ENCODE peak calls at places on chromosomes 2 and 18, in ten cellular contexts. T is fibroblast of villous mesenchyme, K is IMR-90, O is fibroblast of mammary gland, J is cardiac fibroblast, P is AG09309, E is fibroblast of the aortic adventitia, M is heart left ventricle, U is spleen, Z is colonic mucosa. X is an unnamed sample.

GRCh38 chr2:71995067-71995665 is 152.5 kb downstream of the CYP26B1 start:
- DNase-seq in O (peak; percentile 63), M (no peak), U (no peak), K (peak; percentile 5), P (no peak), J (peak; percentile 65), T (peak; percentile 35), E (peak; percentile 62), Z (no peak), X (peak; percentile 52)

GRCh38 chr2:181790716-181791649 is 100.5 kb upstream of the ITPRID2 start:
- DNase-seq in K (peak; percentile 99), U (no peak), Z (peak; percentile 42), E (peak; percentile 95), J (peak; percentile 99), O (peak; percentile 99), T (peak; percentile 90), M (no peak), P (peak; percentile 79), X (peak; percentile 97)

GRCh38 chr18:62812891-62813290 is 97.5 kb downstream of the PHLPP1 start:
- DNase-seq in M (no peak), J (no peak), P (no peak), Z (no peak), T (no peak), E (no peak), U (no peak), K (no peak), O (no peak), X (no peak)

GRCh38 chr2:122999823-123000222 is 1025.3 kb upstream of the CNTNAP5 start:
- DNase-seq in P (no peak), Z (no peak), O (no peak), T (no peak), E (no peak), U (no peak), M (no peak), K (no peak), J (no peak), X (no peak)

GRCh38 chr2:216911008-216911407 is 51.1 kb upstream of the TNP1 start:
- DNase-seq in Z (no peak), E (no peak), U (no peak), P (no peak), J (no peak), M (no peak), K (no peak), T (no peak), O (no peak), X (no peak)

GRCh38 chr18:58135170-58135569 is 91.1 kb downstream of the NEDD4L start:
- DNase-seq in T (peak; percentile 96), O (peak; percentile 87), U (no peak), K (peak; percentile 95), Z (no peak), E (peak; percentile 38), J (peak; percentile 39), P (peak; percentile 92), M (no peak), X (peak; percentile 96)

GRCh38 chr2:188292446-188293239 is 969 bp downstream of the GULP1 start:
- DNase-seq in K (peak; percentile 86), T (peak; percentile 91), J (peak; percentile 84), U (peak; percentile 71), O (peak; percentile 80), Z (peak; percentile 78), E (peak; percentile 87), M (peak; percentile 60), P (peak; percentile 82), X (peak; percentile 74)

GRCh38 chr2:45986509-45986908 is 310.7 kb upstream of the EPAS1 start:
- DNase-seq in T (no peak), K (no peak), P (no peak), O (no peak), Z (no peak), J (no peak), E (no peak), M (no peak), U (no peak), X (no peak)

GRCh38 chr18:9422816-9423519 is 52.3 kb upstream of the RALBP1 start:
- DNase-seq in T (no peak), K (no peak), Z (peak; percentile 52), M (no peak), P (no peak), J (no peak), U (no peak), E (no peak), O (no peak), X (no peak)

GRCh38 chr2:224286923-224287322 is 115.0 kb downstream of the FAM124B start:
- DNase-seq in E (no peak), O (no peak), M (no peak), J (no peak), U (no peak), P (no peak), T (no peak), K (no peak), Z (no peak), X (no peak)

GRCh38 chr2:201858781-201859180 is 52.4 kb downstream of the CDK15 start:
- DNase-seq in E (peak; percentile 31), U (no peak), M (no peak), Z (peak; percentile 28), T (peak; percentile 90), J (no peak), K (peak; percentile 57), P (no peak), O (peak; percentile 67), X (no peak)

GRCh38 chr2:173359231-173359630 is 4.6 kb downstream of the CDCA7 start:
- DNase-seq in Z (no peak), E (no peak), J (no peak), M (no peak), P (peak; percentile 64), K (peak; percentile 15), U (no peak), T (peak; percentile 28), O (no peak), X (peak; percentile 7)
- H3K4me3 ChIP-seq in Z (no peak overlapping the region), E (no peak overlapping the region), J (no peak overlapping the region), M (no peak overlapping the region), P (no peak overlapping the region), K (no peak overlapping the region), U (no peak overlapping the region), T (no peak overlapping the region), O (no peak overlapping the region), X (no peak overlapping the region)

GRCh38 chr18:5456577-5457466 is 87.0 kb downstream of the EPB41L3 start:
- DNase-seq in E (peak; percentile 61), Z (no peak), O (peak; percentile 58), K (peak; percentile 62), U (no peak), T (no peak), P (no peak), J (peak; percentile 69), M (no peak), X (peak; percentile 84)
- TF ChIP-seq CTCF in E (peak; percentile 62), Z (no peak), O (peak; percentile 59), K (peak; percentile 41), U (peak; percentile 33), T (peak; percentile 8), P (peak; percentile 36), J (peak; percentile 27), M (no peak), X (peak; percentile 59)

GRCh38 chr2:200585730-200586643 is at the start of gene AOX1:
- DNase-seq in T (peak; percentile 68), K (peak; percentile 45), Z (peak; percentile 64), M (peak; percentile 26), J (peak; percentile 67), P (no peak), O (peak; percentile 78), E (peak; percentile 61), U (peak; percentile 84), X (peak; percentile 47)

GRCh38 chr2:200586644-200586975 is 796 bp downstream of the AOX1 start:
- DNase-seq in P (no peak), K (no peak), T (no peak), Z (no peak), J (no peak), U (no peak), M (no peak), E (no peak), O (no peak), X (no peak)

GRCh38 chr2:200587007-200587616 is 1.3 kb downstream of the AOX1 start:
- DNase-seq in J (no peak), U (no peak), E (no peak), T (no peak), M (no peak), O (no peak), P (no peak), K (no peak), Z (no peak), X (no peak)

GRCh38 chr2:200590090-200590489 is 4.3 kb downstream of the AOX1 start:
- DNase-seq in Z (no peak), P (no peak), J (peak; percentile 67), E (peak; percentile 75), T (peak; percentile 22), U (no peak), O (peak; percentile 84), M (no peak), K (no peak), X (peak; percentile 22)

DNA sequence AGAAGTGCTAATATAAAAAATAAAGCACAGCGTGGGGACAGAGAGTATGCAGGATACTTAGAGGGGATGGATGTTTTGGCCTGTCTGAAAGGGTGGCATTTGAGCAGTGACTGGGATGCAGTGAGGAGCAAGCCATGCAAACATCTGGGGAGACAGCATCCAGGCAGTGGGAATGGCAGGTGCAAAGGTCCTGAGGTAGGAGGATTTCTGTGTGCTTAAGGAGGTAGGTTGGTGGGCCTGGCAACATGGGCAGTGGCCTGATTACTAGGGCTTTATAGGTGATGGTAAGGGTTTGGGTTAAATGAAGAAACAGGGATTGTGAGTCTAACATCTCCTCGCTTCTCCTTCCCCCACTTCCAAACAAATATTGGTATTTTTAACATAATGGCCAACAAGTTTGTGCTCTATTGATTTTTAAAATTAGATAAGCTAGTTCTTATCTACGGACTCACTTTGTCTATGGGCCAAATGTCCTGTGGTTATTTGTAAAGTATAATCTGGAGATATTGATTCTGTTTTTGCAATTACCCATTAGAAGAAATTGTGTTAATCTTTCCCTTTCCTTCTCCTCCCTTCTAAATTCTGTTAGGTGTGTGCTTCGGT is 2.4 kb downstream of the AOX1 start:
- DNase-seq in Z (no peak), M (no peak), O (no peak), T (no peak), P (no peak), K (no peak), E (no peak), U (no peak), J (no peak), X (no peak)
- H3K4me3 ChIP-seq in Z (no peak overlapping the region), M (no peak overlapping the region), O (no peak overlapping the region), T (no peak overlapping the region), P (no peak overlapping the region), K (no peak overlapping the region), E (no peak overlapping the region), U (no peak overlapping the region), J (no peak overlapping the region), X (no peak overlapping the region)

DNA sequence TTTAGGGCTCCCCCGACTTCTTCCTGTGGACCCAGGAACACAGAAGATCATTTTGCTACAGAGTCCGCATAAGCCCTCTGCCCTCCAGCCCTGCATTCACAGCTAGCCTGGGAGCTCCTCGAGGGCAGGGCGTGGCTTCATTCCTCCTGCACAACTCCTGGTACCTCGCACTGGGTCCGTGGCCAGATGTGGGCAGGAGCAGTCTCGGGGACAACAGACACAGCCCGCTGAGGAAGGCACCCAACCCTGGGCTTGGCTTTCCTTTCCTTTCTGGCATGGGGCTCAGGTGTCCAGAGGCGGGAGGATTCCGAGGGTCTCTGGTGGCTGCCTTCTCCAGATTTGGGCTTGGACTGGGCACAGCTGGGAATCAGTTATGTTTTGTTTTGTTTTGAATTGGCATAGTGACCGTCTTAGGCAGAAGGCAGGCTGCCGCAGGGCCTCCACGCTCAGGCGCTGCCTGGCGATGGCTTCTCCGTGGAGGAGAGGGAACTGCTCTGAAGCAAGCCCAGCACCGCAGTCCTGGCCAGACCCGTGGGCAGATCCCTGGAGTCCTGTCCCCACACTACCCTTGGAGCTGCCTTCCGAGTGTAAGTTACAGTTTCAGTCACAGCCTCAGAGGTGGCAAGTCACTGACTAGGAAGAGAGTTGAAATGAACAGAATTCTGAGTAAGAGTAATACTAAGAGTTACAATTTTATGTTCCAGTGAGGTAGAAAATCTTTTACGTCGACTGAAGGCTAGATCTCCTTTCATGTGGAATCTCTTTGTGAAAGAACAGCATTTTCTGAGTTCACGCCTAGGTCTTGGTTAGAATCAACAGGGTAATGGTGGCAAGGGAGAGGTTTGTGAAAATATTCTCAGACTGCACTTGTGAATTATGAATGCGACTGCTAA is 47.9 kb downstream of the LDLRAD4 start:
- DNase-seq in Z (no peak), M (peak; percentile 68), J (no peak), K (no peak), U (peak; percentile 66), O (no peak), E (no peak), P (no peak), T (no peak), X (no peak)
- TF ChIP-seq CTCF in Z (no peak), M (no peak), J (no peak), K (no peak), U (no peak), O (no peak), E (no peak), P (no peak), T (no peak), X (no peak)

X was measured in choroid plexus epithelial cell.